ENCODE peak calls at places on chromosome X, in four cellular contexts. One of them, this sample, is unnamed.
A peak's percentile ranks its signal among the peaks of the same experiment; 100 is the strongest.

GRCh38 chrX:123588723-123589122 is 144.1 kb downstream of the THOC2 start:
- DNase-seq in lower lobe of right lung: no peak
- DNase-seq in kidney epithelial cell: no peak
- DNase-seq in brain microvascular endothelial cell: no peak
- DNase-seq in this sample: no peak

GRCh38 chrX:83916525-83916924 is 55.6 kb downstream of the CYLC1 start:
- DNase-seq in brain microvascular endothelial cell: no peak
- DNase-seq in kidney epithelial cell: no peak
- DNase-seq in lower lobe of right lung: no peak
- DNase-seq in this sample: no peak

GRCh38 chrX:17725176-17725575 is 12.1 kb upstream of the SCML1 start:
- DNase-seq in lower lobe of right lung: no peak
- DNase-seq in kidney epithelial cell: no peak
- DNase-seq in brain microvascular endothelial cell: no peak
- DNase-seq in this sample: no peak

GRCh38 chrX:57821703-57822375 is 88.4 kb downstream of the ZXDA start:
- DNase-seq in brain microvascular endothelial cell: peak; percentile 31
- DNase-seq in kidney epithelial cell: no peak
- DNase-seq in lower lobe of right lung: no peak
- DNase-seq in this sample: peak; percentile 26

GRCh38 chrX:20019672-20020365 is 29.0 kb upstream of the BCLAF3 start:
- DNase-seq in brain microvascular endothelial cell: no peak
- DNase-seq in lower lobe of right lung: no peak
- DNase-seq in kidney epithelial cell: no peak
- DNase-seq in this sample: no peak

GRCh38 chrX:40012800-40013682 is 84.7 kb downstream of the BCOR start:
- DNase-seq in brain microvascular endothelial cell: peak; percentile 22
- DNase-seq in lower lobe of right lung: peak; percentile 56
- DNase-seq in kidney epithelial cell: no peak
- DNase-seq in this sample: no peak

GRCh38 chrX:152949114-152949513 is 44.8 kb downstream of the PNMA5 start:
- DNase-seq in brain microvascular endothelial cell: no peak
- DNase-seq in kidney epithelial cell: no peak
- DNase-seq in lower lobe of right lung: no peak
- DNase-seq in this sample: no peak

GRCh38 chrX:53940180-53940579 is 104.1 kb downstream of the PHF8 start:
- DNase-seq in brain microvascular endothelial cell: no peak
- DNase-seq in lower lobe of right lung: no peak
- DNase-seq in kidney epithelial cell: no peak
- DNase-seq in this sample: no peak

GRCh38 chrX:39613508-39613921 is 484.2 kb downstream of the BCOR start:
- DNase-seq in lower lobe of right lung: peak; percentile 39
- DNase-seq in kidney epithelial cell: peak; percentile 49
- DNase-seq in brain microvascular endothelial cell: no peak
- DNase-seq in this sample: no peak

GRCh38 chrX:1491851-1492349 is 39.2 kb upstream of the ASMTL start:
- DNase-seq in brain microvascular endothelial cell: peak; percentile 12
- DNase-seq in lower lobe of right lung: no peak
- DNase-seq in kidney epithelial cell: no peak
- DNase-seq in this sample: no peak

GRCh38 chrX:139770366-139770765 is 62.4 kb upstream of the MCF2 start:
- DNase-seq in kidney epithelial cell: no peak
- DNase-seq in lower lobe of right lung: no peak
- DNase-seq in brain microvascular endothelial cell: no peak
- DNase-seq in this sample: no peak

GRCh38 chrX:45781901-45782553 is 581.4 kb upstream of the DIPK2B start:
- DNase-seq in lower lobe of right lung: no peak
- DNase-seq in kidney epithelial cell: no peak
- DNase-seq in brain microvascular endothelial cell: no peak
- DNase-seq in this sample: no peak

GRCh38 chrX:7943600-7944245 is 16.5 kb upstream of the PNPLA4 start:
- DNase-seq in brain microvascular endothelial cell: no peak
- DNase-seq in kidney epithelial cell: no peak
- DNase-seq in lower lobe of right lung: no peak
- DNase-seq in this sample: no peak

GRCh38 chrX:50871922-50872453 is 38.5 kb upstream of the BMP15 start:
- DNase-seq in kidney epithelial cell: no peak
- DNase-seq in lower lobe of right lung: no peak
- DNase-seq in brain microvascular endothelial cell: no peak
- DNase-seq in this sample: no peak

GRCh38 chrX:121000589-121000988 is 15.0 kb upstream of the CT47A1 start:
- DNase-seq in kidney epithelial cell: no peak
- DNase-seq in lower lobe of right lung: no peak
- DNase-seq in brain microvascular endothelial cell: no peak
- DNase-seq in this sample: no peak

GRCh38 chrX:2449135-2449886 is 51.5 kb downstream of the DHRSX start:
- DNase-seq in kidney epithelial cell: no peak
- DNase-seq in brain microvascular endothelial cell: no peak
- DNase-seq in lower lobe of right lung: peak; percentile 27
- DNase-seq in this sample: no peak

GRCh38 chrX:68874076-68874475 is 45.3 kb downstream of the EFNB1 start:
- DNase-seq in brain microvascular endothelial cell: no peak
- DNase-seq in lower lobe of right lung: no peak
- DNase-seq in kidney epithelial cell: no peak
- DNase-seq in this sample: no peak

GRCh38 chrX:20421697-20422096 is 155.0 kb upstream of the RPS6KA3 start:
- DNase-seq in brain microvascular endothelial cell: no peak
- DNase-seq in lower lobe of right lung: no peak
- DNase-seq in kidney epithelial cell: no peak
- DNase-seq in this sample: no peak

GRCh38 chrX:23694606-23695005 is 27.3 kb downstream of the PRDX4 start:
- DNase-seq in lower lobe of right lung: peak; percentile 50
- DNase-seq in brain microvascular endothelial cell: peak; percentile 53
- DNase-seq in kidney epithelial cell: peak; percentile 2
- DNase-seq in this sample: no peak

GRCh38 chrX:154384284-154384892 is 5.3 kb downstream of the EMD start:
- DNase-seq in kidney epithelial cell: no peak
- DNase-seq in brain microvascular endothelial cell: no peak
- DNase-seq in lower lobe of right lung: no peak
- DNase-seq in this sample: no peak

GRCh38 chrX:72644946-72645345 is 69.2 kb downstream of the PHKA1 start:
- DNase-seq in kidney epithelial cell: no peak
- DNase-seq in lower lobe of right lung: no peak
- DNase-seq in brain microvascular endothelial cell: no peak
- DNase-seq in this sample: no peak

GRCh38 chrX:119758682-119759332 is 419 bp downstream of the SOWAHD start:
- DNase-seq in brain microvascular endothelial cell: no peak
- DNase-seq in kidney epithelial cell: no peak
- DNase-seq in lower lobe of right lung: no peak
- DNase-seq in this sample: no peak

GRCh38 chrX:152632445-152633097 is 5.1 kb upstream of the GABRQ start:
- DNase-seq in lower lobe of right lung: no peak
- DNase-seq in kidney epithelial cell: no peak
- DNase-seq in brain microvascular endothelial cell: peak; percentile 56
- DNase-seq in this sample: no peak

GRCh38 chrX:9562851-9563250 is 98.0 kb downstream of the TBL1X start:
- DNase-seq in brain microvascular endothelial cell: peak; percentile 88
- DNase-seq in lower lobe of right lung: no peak
- DNase-seq in kidney epithelial cell: peak; percentile 73
- DNase-seq in this sample: peak; percentile 76

GRCh38 chrX:150566734-150567182 is 1.7 kb upstream of the MTM1 start:
- DNase-seq in brain microvascular endothelial cell: no peak
- DNase-seq in lower lobe of right lung: no peak
- DNase-seq in kidney epithelial cell: no peak
- DNase-seq in this sample: no peak

GRCh38 chrX:53817548-53817947 is 131.0 kb upstream of the HUWE1 start:
- DNase-seq in kidney epithelial cell: no peak
- DNase-seq in brain microvascular endothelial cell: no peak
- DNase-seq in lower lobe of right lung: no peak
- DNase-seq in this sample: no peak

GRCh38 chrX:63739885-63740284 is 45.1 kb downstream of the ARHGEF9 start:
- DNase-seq in brain microvascular endothelial cell: no peak
- DNase-seq in kidney epithelial cell: no peak
- DNase-seq in lower lobe of right lung: no peak
- DNase-seq in this sample: no peak
- H3K4me3 ChIP-seq in brain microvascular endothelial cell: no peak overlapping the region
- H3K4me3 ChIP-seq in kidney epithelial cell: no peak overlapping the region
- H3K4me3 ChIP-seq in lower lobe of right lung: no peak overlapping the region
- H3K4me3 ChIP-seq in this sample: no peak overlapping the region

GRCh38 chrX:137353404-137353803 is 212.5 kb upstream of the ZIC3 start:
- DNase-seq in brain microvascular endothelial cell: no peak
- DNase-seq in kidney epithelial cell: no peak
- DNase-seq in lower lobe of right lung: no peak
- DNase-seq in this sample: no peak

GRCh38 chrX:137354851-137355250 is 211.1 kb upstream of the ZIC3 start:
- DNase-seq in lower lobe of right lung: no peak
- DNase-seq in brain microvascular endothelial cell: no peak
- DNase-seq in kidney epithelial cell: no peak
- DNase-seq in this sample: no peak

GRCh38 chrX:137352101-137352660 is 213.7 kb upstream of the ZIC3 start:
- DNase-seq in brain microvascular endothelial cell: no peak
- DNase-seq in kidney epithelial cell: no peak
- DNase-seq in lower lobe of right lung: no peak
- DNase-seq in this sample: no peak
- TF ChIP-seq CTCF in brain microvascular endothelial cell: no peak
- TF ChIP-seq CTCF in kidney epithelial cell: no peak
- TF ChIP-seq CTCF in lower lobe of right lung: no peak
- TF ChIP-seq CTCF in this sample: no peak

GRCh38 chrX:135421932-135422809 is at the start of gene SMIM10L2A:
- DNase-seq in lower lobe of right lung: no peak
- DNase-seq in brain microvascular endothelial cell: no peak
- DNase-seq in kidney epithelial cell: no peak
- DNase-seq in this sample: no peak
- H3K4me3 ChIP-seq in lower lobe of right lung: peak within 1 kb of the TSS; percentile 54
- H3K4me3 ChIP-seq in brain microvascular endothelial cell: peak within 1 kb of the TSS; percentile 24
- H3K4me3 ChIP-seq in kidney epithelial cell: peak within 1 kb of the TSS; percentile 36
- H3K4me3 ChIP-seq in this sample: peak within 1 kb of the TSS; percentile 61

GRCh38 chrX:11952176-11952720 is 186.0 kb upstream of the FRMPD4 start:
- DNase-seq in kidney epithelial cell: no peak
- DNase-seq in brain microvascular endothelial cell: peak; percentile 41
- DNase-seq in lower lobe of right lung: no peak
- DNase-seq in this sample: no peak
- TF ChIP-seq CTCF in kidney epithelial cell: no peak
- TF ChIP-seq CTCF in brain microvascular endothelial cell: no peak
- TF ChIP-seq CTCF in lower lobe of right lung: no peak
- TF ChIP-seq CTCF in this sample: no peak

GRCh38 chrX:109890300-109890699 is 112.6 kb upstream of the TMEM164 start:
- DNase-seq in kidney epithelial cell: no peak
- DNase-seq in brain microvascular endothelial cell: no peak
- DNase-seq in lower lobe of right lung: no peak
- DNase-seq in this sample: no peak
- H3K4me3 ChIP-seq in kidney epithelial cell: no peak overlapping the region
- H3K4me3 ChIP-seq in brain microvascular endothelial cell: no peak overlapping the region
- H3K4me3 ChIP-seq in lower lobe of right lung: no peak overlapping the region
- H3K4me3 ChIP-seq in this sample: no peak overlapping the region

GRCh38 chrX:15167826-15168225 is 102.1 kb downstream of the ASB9 start:
- DNase-seq in lower lobe of right lung: no peak
- DNase-seq in brain microvascular endothelial cell: no peak
- DNase-seq in kidney epithelial cell: no peak
- DNase-seq in this sample: no peak
- TF ChIP-seq CTCF in lower lobe of right lung: no peak
- TF ChIP-seq CTCF in brain microvascular endothelial cell: no peak
- TF ChIP-seq CTCF in kidney epithelial cell: no peak
- TF ChIP-seq CTCF in this sample: no peak

GRCh38 chrX:79259073-79259689 is 108.0 kb downstream of the ITM2A start:
- DNase-seq in kidney epithelial cell: no peak
- DNase-seq in brain microvascular endothelial cell: no peak
- DNase-seq in lower lobe of right lung: no peak
- DNase-seq in this sample: no peak
- H3K4me3 ChIP-seq in kidney epithelial cell: no peak overlapping the region
- H3K4me3 ChIP-seq in brain microvascular endothelial cell: no peak overlapping the region
- H3K4me3 ChIP-seq in lower lobe of right lung: no peak overlapping the region
- H3K4me3 ChIP-seq in this sample: no peak overlapping the region

GRCh38 chrX:85627363-85627762 is 247.9 kb upstream of the POF1B start:
- DNase-seq in kidney epithelial cell: no peak
- DNase-seq in lower lobe of right lung: no peak
- DNase-seq in brain microvascular endothelial cell: no peak
- DNase-seq in this sample: no peak
- TF ChIP-seq CTCF in kidney epithelial cell: peak; percentile 34
- TF ChIP-seq CTCF in lower lobe of right lung: no peak
- TF ChIP-seq CTCF in brain microvascular endothelial cell: peak; percentile 37
- TF ChIP-seq CTCF in this sample: no peak

GRCh38 chrX:21655901-21656586 is 2.1 kb downstream of the KLHL34 start:
- DNase-seq in brain microvascular endothelial cell: no peak
- DNase-seq in kidney epithelial cell: no peak
- DNase-seq in lower lobe of right lung: no peak
- DNase-seq in this sample: no peak
- H3K4me3 ChIP-seq in brain microvascular endothelial cell: peak overlapping the region; percentile 17
- H3K4me3 ChIP-seq in kidney epithelial cell: peak overlapping the region; percentile 15
- H3K4me3 ChIP-seq in lower lobe of right lung: no peak overlapping the region
- H3K4me3 ChIP-seq in this sample: no peak overlapping the region

This sample was measured in epithelial cell of proximal tubule.